ENCODE peak calls at places on chromosomes 13 and 19, in five cellular contexts. K is AG04450, O is uterus, I is endothelial cell of umbilical vein, U is brain microvascular endothelial cell. G is an unnamed sample.

GRCh38 chr19:13557756-13558398 is 51.6 kb upstream of the CACNA1A start:
- DNase-seq in O (no peak), U (no peak), K (no peak), I (no peak), G (no peak)

GRCh38 chr19:51421229-51422052 is 4.0 kb upstream of the SIGLEC10 start:
- DNase-seq in I (no peak), O (no peak), K (no peak), U (no peak), G (no peak)

GRCh38 chr19:5466814-5467291 is 11.6 kb downstream of the ZNRF4 start:
- DNase-seq in K (no peak), O (no peak), I (no peak), U (no peak), G (no peak)

GRCh38 chr19:10290876-10291553 is 1.3 kb downstream of the ICAM5 start:
- DNase-seq in U (no peak), O (peak), K (no peak), I (no peak), G (no peak)

GRCh38 chr13:113123226-113124150 is 889 bp downstream of the F10 start:
- DNase-seq in O (no peak), I (no peak), U (no peak), K (no peak), G (peak)

GRCh38 chr13:109114991-109115390 is 485.6 kb downstream of the MYO16 start:
- DNase-seq in I (no peak), K (no peak), O (no peak), U (no peak), G (no peak)

GRCh38 chr19:43078311-43078710 is 4.2 kb downstream of the PSG2 start:
- DNase-seq in U (peak), O (no peak), K (peak), I (no peak), G (no peak)

GRCh38 chr19:49746206-49746958 is 16.7 kb downstream of the TSKS start:
- DNase-seq in O (peak), I (peak), U (no peak), K (no peak), G (no peak)

GRCh38 chr13:113907637-113908617 is 44.1 kb upstream of the GAS6 start:
- DNase-seq in I (no peak), K (peak), O (peak), U (no peak), G (peak)

GRCh38 chr13:62022369-62022768 is 606.7 kb upstream of the PCDH20 start:
- DNase-seq in U (no peak), I (no peak), O (no peak), K (no peak), G (no peak)

GRCh38 chr13:113404723-113405471 is 41.0 kb upstream of the GRTP1 start:
- DNase-seq in K (no peak), I (no peak), U (no peak), O (no peak), G (peak)

GRCh38 chr19:50494186-50495019 is 16.6 kb downstream of the JOSD2 start:
- DNase-seq in I (no peak), O (no peak), K (no peak), U (no peak), G (no peak)

GRCh38 chr13:76884167-76884566 is 2.0 kb downstream of the KCTD12 start:
- DNase-seq in O (peak), I (peak), K (no peak), U (peak), G (no peak)

GRCh38 chr13:48600374-48601364 is 53.1 kb upstream of the CYSLTR2 start:
- DNase-seq in U (peak), I (peak), K (peak), O (no peak), G (no peak)

GRCh38 chr13:28754698-28755545 is 36.2 kb upstream of the SLC46A3 start:
- DNase-seq in O (peak), K (no peak), U (peak), I (peak), G (no peak)

GRCh38 chr19:55546822-55547614 is 1.7 kb upstream of the SBK3 start:
- DNase-seq in O (peak), K (peak), U (peak), I (peak), G (peak)

GRCh38 chr19:18487576-18488402 is 34.1 kb downstream of the ELL start:
- DNase-seq in I (no peak), K (no peak), U (no peak), O (no peak), G (no peak)

GRCh38 chr13:49112782-49113525 is 107.2 kb upstream of the MLNR start:
- DNase-seq in K (no peak), I (no peak), O (no peak), U (no peak), G (no peak)

GRCh38 chr19:45161715-45162463 is 1.1 kb upstream of the NKPD1 start:
- DNase-seq in K (no peak), U (no peak), O (no peak), I (peak), G (no peak)

GRCh38 chr13:52849727-52850395 is 1.4 kb upstream of the PCDH8 start:
- DNase-seq in U (no peak), O (no peak), K (no peak), I (no peak), G (no peak)

GRCh38 chr13:105972811-105973590 is 562.5 kb downstream of the EFNB2 start:
- DNase-seq in I (no peak), U (no peak), K (no peak), O (no peak), G (no peak)

GRCh38 chr13:99859178-99860177 is 112.1 kb downstream of the ZIC5 start:
- DNase-seq in U (no peak), O (no peak), I (no peak), K (no peak), G (no peak)

GRCh38 chr19:45323671-45324081 is 1.0 kb upstream of the CKM start:
- DNase-seq in U (no peak), O (no peak), I (no peak), K (no peak), G (no peak)

GRCh38 chr19:8109455-8109854 is 39.9 kb downstream of the FBN3 start:
- DNase-seq in K (no peak), O (no peak), U (no peak), I (no peak), G (no peak)

DNA sequence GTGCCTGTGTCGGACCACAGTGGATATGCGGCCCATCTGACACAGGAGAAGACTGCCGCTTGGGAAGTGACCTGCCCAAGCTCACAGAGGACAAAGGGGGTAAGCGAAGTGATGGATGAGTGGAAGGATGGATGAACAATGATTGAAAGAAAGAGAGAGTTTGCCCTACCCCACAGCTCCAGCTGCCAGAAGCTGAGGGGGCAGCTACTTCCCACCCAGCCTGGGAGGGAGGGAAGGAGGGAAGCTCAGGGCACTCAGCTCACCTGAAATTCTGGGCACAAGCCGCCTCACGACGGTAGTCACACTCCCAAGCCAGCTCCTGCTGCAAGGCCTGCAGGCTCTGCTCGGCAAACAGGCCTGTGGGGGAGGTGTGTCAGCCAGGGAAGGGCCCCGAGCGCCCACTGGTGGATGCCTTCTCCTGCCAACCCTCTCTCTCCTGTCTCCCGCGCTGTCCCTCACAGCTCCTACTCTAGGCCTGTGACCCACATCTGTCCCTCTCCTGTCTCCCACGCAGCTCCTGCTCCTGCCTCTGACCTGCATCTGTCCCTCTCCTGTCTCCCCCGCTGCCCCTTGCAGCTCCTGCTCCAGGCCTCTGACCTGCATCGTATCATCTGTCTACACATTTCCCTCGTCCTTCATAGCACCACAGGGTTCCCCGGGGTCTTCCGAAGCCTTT is 12.0 kb upstream of the NUMBL start:
- DNase-seq in O (peak), K (no peak), U (no peak), I (no peak), G (no peak)
- TF ChIP-seq CTCF in O (peak), K (peak), U (peak), I (no peak), G (no peak)

GRCh38 chr13:23966221-23966690 is 69.0 kb upstream of the C1QTNF9B start:
- DNase-seq in K (no peak), O (no peak), U (no peak), I (no peak), G (no peak)
- H3K27ac ChIP-seq in K (no peak), O (peak), U (no peak), I (no peak), G (no peak)

DNA sequence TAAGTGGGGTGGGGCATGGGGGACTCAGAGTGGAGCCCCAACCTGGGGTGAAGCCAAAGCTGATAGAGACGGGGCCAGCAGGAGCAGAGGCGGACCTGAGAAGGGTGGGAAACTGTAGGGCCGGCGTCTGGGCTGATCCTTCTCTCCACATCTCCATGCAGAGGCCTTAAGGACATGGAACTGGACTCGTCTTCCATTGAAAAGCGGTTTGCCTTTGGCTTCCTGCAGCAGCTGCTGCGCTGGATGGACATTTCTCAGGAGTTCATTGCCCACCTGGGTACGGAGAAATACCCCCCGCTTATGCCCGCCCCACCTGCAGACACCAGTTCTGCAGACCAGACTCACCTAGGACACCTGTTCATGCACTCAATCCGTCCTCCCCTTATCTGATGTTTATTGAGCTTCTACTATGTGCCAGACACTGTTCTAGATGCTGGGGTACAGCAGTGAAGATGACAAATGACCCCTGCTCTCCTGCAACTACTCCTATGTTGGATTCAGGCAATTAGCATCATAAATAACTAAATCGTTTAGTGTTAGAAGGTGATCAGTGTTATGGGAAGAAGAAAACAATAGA is 74.1 kb downstream of the RYR1 start:
- DNase-seq in O (no peak), K (no peak), U (no peak), I (no peak), G (no peak)
- TF ChIP-seq CTCF in O (no peak), K (no peak), U (no peak), I (no peak), G (no peak)

GRCh38 chr19:11446652-11447301 is 11.3 kb downstream of the PRKCSH start:
- DNase-seq in I (peak), K (no peak), U (no peak), O (no peak), G (no peak)

GRCh38 chr19:11444059-11444458 is 8.6 kb downstream of the PRKCSH start:
- DNase-seq in K (no peak), I (no peak), U (no peak), O (no peak), G (peak)

GRCh38 chr19:11447347-11448262 is 12.2 kb downstream of the PRKCSH start:
- DNase-seq in U (no peak), I (no peak), O (no peak), K (no peak), G (no peak)

GRCh38 chr19:11446271-11446651 is 10.8 kb downstream of the PRKCSH start:
- DNase-seq in U (no peak), I (no peak), O (no peak), K (no peak), G (no peak)

DNA sequence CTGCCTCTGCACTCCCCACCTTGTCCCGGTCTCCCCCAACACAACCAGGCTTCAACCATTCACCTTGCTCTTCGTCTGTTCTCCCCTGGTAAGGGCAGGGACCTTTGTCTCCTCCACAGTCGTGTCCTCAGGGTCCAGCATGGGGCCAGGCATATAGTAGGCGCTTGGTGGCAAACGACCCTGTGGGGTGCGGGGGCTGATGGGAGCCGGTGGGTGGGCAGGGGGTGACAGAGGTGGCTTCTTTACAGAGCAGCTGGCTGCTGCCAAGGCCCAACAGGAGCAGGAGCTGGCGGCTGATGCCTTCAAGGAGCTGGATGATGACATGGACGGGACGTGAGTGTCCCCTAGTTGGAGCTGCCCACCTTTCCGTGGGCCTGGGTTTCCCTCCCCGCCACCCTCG is 9.7 kb downstream of the PRKCSH start:
- DNase-seq in U (no peak), O (no peak), K (no peak), I (no peak), G (peak)
- H3K27ac ChIP-seq in U (no peak), O (no peak), K (no peak), I (no peak), G (no peak)

GRCh38 chr13:46077260-46077659 is 24.7 kb upstream of the ZC3H13 start:
- DNase-seq in K (no peak), U (no peak), I (no peak), O (no peak), G (no peak)

GRCh38 chr13:46075811-46076210 is 23.3 kb upstream of the ZC3H13 start:
- DNase-seq in U (no peak), K (no peak), O (no peak), I (no peak), G (no peak)

GRCh38 chr13:46076827-46077226 is 24.3 kb upstream of the ZC3H13 start:
- DNase-seq in K (no peak), U (no peak), I (no peak), O (no peak), G (no peak)

GRCh38 chr13:46071590-46072249 is 19.2 kb upstream of the ZC3H13 start:
- DNase-seq in U (no peak), O (no peak), K (no peak), I (no peak), G (no peak)
- TF ChIP-seq CTCF in U (no peak), O (no peak), K (no peak), I (no peak), G (no peak)

GRCh38 chr19:53595510-53595867 is 36.3 kb upstream of the DPRX start:
- DNase-seq in K (no peak), U (no peak), I (no peak), O (no peak), G (no peak)
- H3K27ac ChIP-seq in K (no peak), U (no peak), I (no peak), O (no peak), G (no peak)

DNA sequence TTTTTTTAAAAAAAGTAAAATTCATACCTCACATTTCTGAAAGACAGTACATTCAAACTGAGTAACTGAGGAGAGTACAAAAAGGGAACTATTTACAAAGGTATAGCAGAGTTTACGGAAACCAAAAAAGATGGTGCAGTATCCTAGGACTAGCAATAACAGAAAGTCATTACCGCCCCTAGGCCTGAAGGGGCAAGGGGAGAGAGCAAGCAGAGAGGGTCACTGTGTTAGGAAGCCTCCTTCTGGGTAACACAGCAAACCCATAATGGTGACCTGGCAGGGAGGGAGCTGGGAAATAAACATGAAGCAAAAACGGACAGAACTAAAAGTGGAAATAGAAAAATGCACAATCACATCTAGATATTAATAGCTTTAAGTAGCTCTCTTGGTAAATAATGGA is 8.2 kb downstream of the VWA8 start:
- DNase-seq in K (no peak), U (no peak), I (no peak), O (no peak), G (no peak)
- TF ChIP-seq CTCF in K (no peak), U (no peak), I (no peak), O (no peak), G (no peak)

DNA sequence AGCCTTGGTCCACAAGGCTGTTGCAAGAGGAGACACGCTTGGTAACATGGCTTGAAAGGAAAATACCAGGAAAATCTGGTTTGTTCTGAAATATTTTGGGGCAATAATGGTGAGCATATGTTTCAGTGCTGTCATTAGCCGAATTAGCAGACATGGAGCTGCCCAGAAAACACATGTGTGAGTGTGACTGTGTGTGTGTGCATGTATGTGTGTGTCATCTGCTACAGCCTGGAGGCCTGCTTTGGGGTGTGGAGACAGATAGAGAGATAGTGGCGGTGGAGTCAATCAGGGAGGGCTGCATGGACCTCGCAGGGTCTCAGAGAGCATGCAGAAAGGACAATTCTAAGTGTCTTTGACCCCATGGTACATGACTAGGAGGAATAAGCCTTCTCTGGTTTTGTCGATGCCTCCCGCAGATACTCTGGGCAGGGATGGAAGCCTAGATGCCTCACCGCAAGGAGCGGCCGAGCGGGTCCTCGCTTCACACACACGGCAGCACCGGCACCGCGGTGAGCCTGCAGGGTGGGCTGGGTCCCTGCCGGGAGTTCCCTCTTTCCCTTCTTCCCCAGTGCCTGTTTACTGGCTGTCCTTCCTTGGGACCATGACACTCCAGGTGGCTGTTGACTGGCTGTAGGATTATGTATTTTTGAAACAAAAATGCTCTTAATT is 3.5 kb downstream of the KCTD15 start:
- DNase-seq in K (no peak), O (no peak), U (no peak), I (no peak), G (no peak)
- H3K27ac ChIP-seq in K (no peak), O (no peak), U (no peak), I (no peak), G (peak)

GRCh38 chr13:58298556-58299135 is 667.1 kb downstream of the PCDH17 start:
- DNase-seq in K (no peak), U (no peak), O (no peak), I (no peak), G (no peak)

GRCh38 chr13:58302349-58302748 is 670.8 kb downstream of the PCDH17 start:
- DNase-seq in O (no peak), U (no peak), I (no peak), K (no peak), G (no peak)

GRCh38 chr13:58300224-58300623 is 668.7 kb downstream of the PCDH17 start:
- DNase-seq in I (peak), K (no peak), U (no peak), O (no peak), G (no peak)

DNA sequence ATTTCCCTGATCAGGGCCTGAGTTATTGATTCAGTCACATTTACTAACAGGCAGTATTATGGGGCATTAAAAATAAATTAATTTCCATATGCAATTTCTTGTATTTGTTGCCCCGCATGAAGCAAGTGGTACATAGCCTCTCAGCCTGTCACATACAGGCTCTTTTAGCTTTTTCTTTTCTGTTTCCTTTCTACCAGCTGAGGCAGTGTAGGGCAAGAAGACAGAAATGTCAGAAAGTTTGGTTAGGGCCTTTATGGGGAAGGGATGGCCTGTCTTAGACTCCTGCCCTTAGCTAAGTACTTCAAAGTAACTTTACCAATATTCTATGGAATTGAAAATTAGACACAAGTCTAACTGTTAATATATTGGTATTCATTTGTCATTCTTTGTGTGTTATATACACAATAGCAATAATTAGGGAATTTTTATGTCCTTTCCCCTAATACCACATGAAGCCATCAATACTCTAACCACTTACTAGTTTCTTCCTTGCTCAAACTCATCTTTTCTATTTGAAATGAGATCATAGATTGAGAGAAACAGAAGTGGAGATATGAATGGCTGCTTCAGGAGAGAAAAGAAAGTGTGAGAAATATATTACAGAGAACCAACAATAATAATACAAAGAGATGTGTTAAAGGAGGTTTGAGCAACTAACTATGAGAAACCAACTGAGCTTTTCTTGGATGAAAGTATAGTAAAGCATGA is 669.6 kb downstream of the PCDH17 start:
- DNase-seq in K (no peak), I (no peak), U (no peak), O (no peak), G (no peak)
- TF ChIP-seq CTCF in K (no peak), I (no peak), U (no peak), O (no peak), G (no peak)

GRCh38 chr13:34208326-34208725 is 390.4 kb downstream of the RFC3 start:
- DNase-seq in O (no peak), K (no peak), I (no peak), U (no peak), G (no peak)

GRCh38 chr13:34207872-34208271 is 389.9 kb downstream of the RFC3 start:
- DNase-seq in K (no peak), I (no peak), U (no peak), O (no peak), G (no peak)

GRCh38 chr13:34207334-34207733 is 389.4 kb downstream of the RFC3 start:
- DNase-seq in O (no peak), U (peak), K (peak), I (peak), G (no peak)
- H3K27ac ChIP-seq in O (no peak), U (peak), K (no peak), I (no peak), G (no peak)